ENCODE peak calls at places on chromosomes 12 and 14, in four cellular contexts. O, K, U and C are unnamed samples. For H3K9me3, the result is how much of the 10 kb centered on the place peaks cover.

GRCh38 chr14:69850086-69850735 is 29.0 kb upstream of the SMOC1 start:
- DNase-seq in O (no peak), K (peak), U (no peak), C (no peak)

GRCh38 chr12:75944097-75944904 is 87.3 kb downstream of the PHLDA1 start:
- DNase-seq in O (no peak), K (peak), U (peak), C (peak)

GRCh38 chr12:46858368-46858767 is 32.6 kb upstream of the SLC38A4 start:
- DNase-seq in O (no peak), K (no peak), U (no peak), C (no peak)

GRCh38 chr14:60655898-60656754 is 6.8 kb upstream of the SIX1 start:
- DNase-seq in O (peak), K (no peak), U (no peak), C (no peak)

GRCh38 chr12:81668475-81668874 is 90.7 kb downstream of the PPFIA2 start:
- DNase-seq in O (no peak), K (no peak), U (no peak), C (no peak)

GRCh38 chr14:44803239-44803905 is 158.4 kb downstream of the KLHL28 start:
- DNase-seq in O (peak), K (peak), U (peak), C (peak)

GRCh38 chr14:32166029-32166428 is 35.8 kb upstream of the RNU6-7 start:
- DNase-seq in O (no peak), K (no peak), U (no peak), C (no peak)

GRCh38 chr14:51396222-51396815 is 156.3 kb downstream of the TMX1 start:
- DNase-seq in O (no peak), K (no peak), U (no peak), C (no peak)

GRCh38 chr14:92572050-92572449 is 58.5 kb downstream of the RIN3 start:
- DNase-seq in O (no peak), K (no peak), U (no peak), C (no peak)

GRCh38 chr12:89212339-89212771 is 139.9 kb downstream of the DUSP6 start:
- DNase-seq in O (no peak), K (no peak), U (no peak), C (no peak)

GRCh38 chr14:99971087-99971928 is 93.9 kb upstream of the EVL start:
- DNase-seq in O (peak), K (peak), U (no peak), C (no peak)
- H3K9ac ChIP-seq in O (peak), K (peak), U (no peak), C (peak)

GRCh38 chr12:6091786-6092566 is 32.5 kb downstream of the VWF start:
- DNase-seq in O (no peak), K (no peak), U (no peak), C (no peak)

GRCh38 chr12:6085841-6086240 is 38.6 kb downstream of the VWF start:
- DNase-seq in O (no peak), K (no peak), U (no peak), C (no peak)

GRCh38 chr12:6090786-6091185 is 33.7 kb downstream of the VWF start:
- DNase-seq in O (no peak), K (peak), U (no peak), C (no peak)

GRCh38 chr12:6086316-6086715 is 38.2 kb downstream of the VWF start:
- DNase-seq in O (no peak), K (no peak), U (no peak), C (no peak)

DNA sequence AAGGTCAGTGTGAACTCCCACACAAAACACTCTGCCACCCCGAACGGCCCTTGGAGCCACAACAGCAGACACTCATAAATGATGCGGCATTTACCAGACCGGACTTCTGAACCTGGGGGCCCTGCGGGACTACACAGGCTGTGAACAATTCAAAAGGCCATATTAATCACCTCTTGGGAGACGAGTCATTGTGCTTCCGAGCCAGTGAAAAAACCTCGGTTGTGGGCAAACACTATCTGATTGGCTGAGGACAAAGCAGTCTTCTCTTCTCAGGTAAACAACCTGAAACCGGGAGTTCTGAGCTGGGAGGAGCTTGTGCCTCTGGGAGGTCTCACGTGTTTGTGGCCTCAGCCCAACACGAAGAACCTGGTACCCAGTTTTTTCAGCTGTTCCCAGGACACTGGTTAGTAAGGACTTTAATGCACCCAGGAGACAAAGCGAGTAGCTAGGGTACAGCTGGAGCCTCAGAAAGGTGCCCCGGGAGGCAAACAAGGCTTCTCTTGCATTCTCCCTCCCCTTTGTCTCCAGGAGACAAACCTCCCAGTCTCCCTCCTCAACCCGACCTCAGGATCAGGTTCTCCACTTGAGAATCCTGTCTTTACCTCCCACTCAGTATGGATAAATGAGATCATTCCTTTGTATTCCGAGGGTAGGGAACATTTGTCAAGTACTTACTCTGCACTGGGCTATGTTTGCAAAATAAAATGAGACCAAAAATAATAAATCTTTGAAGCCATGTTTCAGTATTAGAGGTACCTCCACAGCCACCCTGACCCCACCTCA is 35.2 kb downstream of the VWF start:
- DNase-seq in O (no peak), K (peak), U (no peak), C (no peak)
- TF ChIP-seq POLR2AphosphoS5 in O (no peak), K (no peak), U (no peak), C (no peak)

GRCh38 chr14:38137005-38137404 is 70.7 kb upstream of the SSTR1 start:
- DNase-seq in O (no peak), K (no peak), U (no peak), C (no peak)

GRCh38 chr14:38139926-38140325 is 67.8 kb upstream of the SSTR1 start:
- DNase-seq in O (no peak), K (no peak), U (no peak), C (no peak)

GRCh38 chr14:38134631-38135030 is 73.1 kb upstream of the SSTR1 start:
- DNase-seq in O (no peak), K (no peak), U (no peak), C (no peak)

GRCh38 chr14:38138581-38139138 is 69.0 kb upstream of the SSTR1 start:
- DNase-seq in O (no peak), K (no peak), U (no peak), C (no peak)

GRCh38 chr14:38135096-38135495 is 72.6 kb upstream of the SSTR1 start:
- DNase-seq in O (no peak), K (no peak), U (no peak), C (no peak)
- H3K9me3 ChIP-seq in O (under half), K (under half), U (under half), C (under half)

DNA sequence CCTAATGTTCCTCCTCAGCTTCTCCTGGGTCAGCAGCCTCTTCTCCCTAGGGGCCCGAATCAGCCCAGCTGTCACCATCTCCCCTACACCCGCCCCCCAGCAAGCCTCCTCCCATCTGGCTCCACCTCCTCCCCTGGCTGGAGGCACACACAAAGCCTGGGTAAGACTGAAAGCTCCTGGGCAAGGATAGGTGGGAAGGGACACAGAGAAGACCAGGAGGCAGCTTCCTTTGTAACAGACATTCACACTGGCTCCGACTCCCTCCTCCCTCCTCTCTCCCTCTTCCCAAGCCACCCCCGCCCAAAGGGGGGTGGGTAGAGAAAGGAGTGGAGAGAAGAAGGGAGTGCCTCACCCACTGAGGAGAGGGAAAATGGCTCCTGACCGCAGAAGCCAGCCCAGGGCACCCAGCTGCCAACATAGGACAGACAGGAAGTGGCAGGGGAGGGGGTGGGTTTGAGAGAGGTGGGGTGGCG is 4.0 kb downstream of the CHD4 start:
- DNase-seq in O (peak), K (no peak), U (no peak), C (no peak)
- H3K9ac ChIP-seq in O (peak), K (no peak), U (peak), C (peak)

GRCh38 chr14:20434701-20435453 is 1.1 kb downstream of the KLHL33 start:
- DNase-seq in O (no peak), K (no peak), U (no peak), C (no peak)
- TF ChIP-seq POLR2AphosphoS5 in O (no peak), K (no peak), U (no peak), C (no peak)